ENCODE peak calls at places on chromosome 11, in nine cellular contexts. N is stimulated activated naive CD8-positive, alpha-beta T cell treated with anti-CD3 and anti-CD28 coated beads, Interleukin-15, amount 100 ng/mL, for 72 hours; A is activated T-helper 1 cell treated with anti-CD3 and anti-CD28 coated beads, Interleukin-12 subunit alpha, Interleukin-12 subunit beta, Interleukin-2, Interleukin-4 antibody, amounts not matched to agents 30 ng/mL and 10 ng/mL and 1 ng/mL, durations not matched to agents 14 hours and 24 hours and 36 hours; L is GM23248; W is ovary; I is iris pigment epithelial cell; D is H4; C is stimulated activated CD8-positive, alpha-beta memory T cell treated with anti-CD3 and anti-CD28 coated beads, Interleukin-15, amount 100 ng/mL, for 1 hour; S is nephron progenitor cell. Y is an unnamed sample.

GRCh38 chr11:47156333-47156732 is 20.3 kb downstream of the ARFGAP2 start:
- DNase-seq in L (peak; percentile 27), I (no peak), N (no peak), S (no peak), A (no peak), D (no peak), C (no peak), W (no peak), Y (no peak)

GRCh38 chr11:18203723-18204122 is 31.1 kb downstream of the MRGPRX4 start:
- DNase-seq in N (no peak), D (no peak), C (no peak), L (peak; percentile 38), A (no peak), W (no peak), I (peak; percentile 23), S (peak; percentile 21), Y (peak; percentile 31)

GRCh38 chr11:837990-838307 is 4.4 kb downstream of the POLR2L start:
- DNase-seq in W (no peak), S (no peak), L (no peak), I (no peak), A (no peak), N (no peak), D (no peak), C (no peak), Y (no peak)

GRCh38 chr11:114250993-114251796 is 45.0 kb upstream of the NNMT start:
- DNase-seq in L (no peak), A (no peak), N (no peak), D (no peak), C (no peak), S (no peak), W (peak; percentile 71), I (peak; percentile 15), Y (no peak)

GRCh38 chr11:19237381-19237780 is 3.4 kb downstream of the E2F8 start:
- DNase-seq in N (no peak), D (no peak), W (no peak), L (no peak), A (no peak), I (no peak), C (no peak), S (no peak), Y (no peak)

GRCh38 chr11:126337121-126337471 is 18.4 kb upstream of the ST3GAL4 start:
- DNase-seq in C (no peak), S (no peak), A (no peak), D (no peak), L (no peak), N (no peak), I (no peak), W (no peak), Y (no peak)

GRCh38 chr11:34537636-34538035 is 24.0 kb upstream of the ELF5 start:
- DNase-seq in W (no peak), I (no peak), N (no peak), L (no peak), A (no peak), S (no peak), D (no peak), C (no peak), Y (no peak)

GRCh38 chr11:35337919-35338316 is 81.4 kb downstream of the SLC1A2 start:
- DNase-seq in C (no peak), W (no peak), A (no peak), I (peak; percentile 34), L (no peak), D (no peak), N (no peak), S (no peak), Y (no peak)

GRCh38 chr11:118294053-118294452 is 10.5 kb upstream of the CD3E start:
- DNase-seq in C (no peak), N (no peak), W (no peak), L (no peak), D (no peak), A (no peak), S (no peak), I (no peak), Y (no peak)

GRCh38 chr11:68039526-68040086 is 781 bp downstream of the TCIRG1 start:
- DNase-seq in W (peak; percentile 60), I (no peak), N (no peak), L (peak; percentile 30), A (no peak), D (no peak), S (no peak), C (no peak), Y (no peak)

GRCh38 chr11:122229611-122230386 is 113.8 kb upstream of the BLID start:
- DNase-seq in D (no peak), I (no peak), S (peak; percentile 26), W (no peak), C (no peak), L (no peak), N (no peak), A (no peak), Y (peak; percentile 45)

GRCh38 chr11:119803726-119804294 is 74.8 kb upstream of the NECTIN1 start:
- DNase-seq in I (no peak), N (no peak), C (no peak), W (no peak), L (no peak), A (no peak), D (no peak), S (no peak), Y (no peak)

GRCh38 chr11:48022445-48022844 is 42.1 kb downstream of the PTPRJ start:
- DNase-seq in D (no peak), S (no peak), I (no peak), A (no peak), C (no peak), W (no peak), N (no peak), L (no peak), Y (no peak)

GRCh38 chr11:122803306-122803705 is 35.0 kb upstream of the CRTAM start:
- DNase-seq in I (peak; percentile 46), L (peak; percentile 92), N (no peak), C (no peak), S (no peak), A (no peak), D (no peak), W (no peak), Y (peak; percentile 92)

GRCh38 chr11:69912911-69913451 is 93.8 kb upstream of the FGF3 start:
- DNase-seq in N (peak; percentile 20), L (peak; percentile 47), C (no peak), I (peak; percentile 30), A (no peak), S (peak; percentile 7), W (no peak), D (peak; percentile 34), Y (no peak)

GRCh38 chr11:64089915-64090810 is 54.4 kb downstream of the FLRT1 start:
- DNase-seq in N (no peak), S (no peak), A (no peak), I (no peak), W (no peak), L (no peak), D (peak; percentile 90), C (no peak), Y (no peak)

GRCh38 chr11:17921620-17922473 is 91.0 kb downstream of the SERGEF start:
- DNase-seq in L (peak; percentile 55), W (no peak), C (no peak), A (no peak), N (no peak), I (peak; percentile 81), D (peak; percentile 31), S (no peak), Y (peak; percentile 25)